ENCODE peak calls at places on chromosome 7, in four cellular contexts. One of them, this sample, is unnamed.

GRCh38 chr7:26626156-26626555 is 238.2 kb downstream of the SKAP2 start:
- DNase-seq in CD8-positive, alpha-beta T cell: no peak
- DNase-seq in T-helper 2 cell: no peak
- DNase-seq in activated T-helper 1 cell treated with Interleukin-2 at 50 U/mL for 16 hours: no peak
- DNase-seq in this sample: no peak

GRCh38 chr7:159019111-159019510 is 125.6 kb downstream of the VIPR2 start:
- DNase-seq in T-helper 2 cell: no peak
- DNase-seq in activated T-helper 1 cell treated with Interleukin-2 at 50 U/mL for 16 hours: no peak
- DNase-seq in CD8-positive, alpha-beta T cell: no peak
- DNase-seq in this sample: no peak

GRCh38 chr7:45229130-45229920 is 71.7 kb downstream of the RAMP3 start:
- DNase-seq in activated T-helper 1 cell treated with Interleukin-2 at 50 U/mL for 16 hours: no peak
- DNase-seq in CD8-positive, alpha-beta T cell: no peak
- DNase-seq in T-helper 2 cell: no peak
- DNase-seq in this sample: no peak

GRCh38 chr7:146004805-146005204 is 111.8 kb upstream of the CNTNAP2 start:
- DNase-seq in activated T-helper 1 cell treated with Interleukin-2 at 50 U/mL for 16 hours: no peak
- DNase-seq in CD8-positive, alpha-beta T cell: no peak
- DNase-seq in T-helper 2 cell: no peak
- DNase-seq in this sample: no peak

GRCh38 chr7:21771906-21772610 is 173.6 kb downstream of the CDCA7L start:
- DNase-seq in T-helper 2 cell: no peak
- DNase-seq in CD8-positive, alpha-beta T cell: no peak
- DNase-seq in activated T-helper 1 cell treated with Interleukin-2 at 50 U/mL for 16 hours: no peak
- DNase-seq in this sample: no peak

GRCh38 chr7:75915416-75916156 is 631 bp downstream of the POR start:
- DNase-seq in T-helper 2 cell: no peak
- DNase-seq in CD8-positive, alpha-beta T cell: peak; percentile 15
- DNase-seq in activated T-helper 1 cell treated with Interleukin-2 at 50 U/mL for 16 hours: peak; percentile 6
- DNase-seq in this sample: no peak

GRCh38 chr7:75762350-75762917 is 9.6 kb downstream of the CCL26 start:
- DNase-seq in T-helper 2 cell: no peak
- DNase-seq in activated T-helper 1 cell treated with Interleukin-2 at 50 U/mL for 16 hours: no peak
- DNase-seq in CD8-positive, alpha-beta T cell: no peak
- DNase-seq in this sample: no peak

GRCh38 chr7:133794490-133794889 is 332.6 kb upstream of the LRGUK start:
- DNase-seq in CD8-positive, alpha-beta T cell: no peak
- DNase-seq in activated T-helper 1 cell treated with Interleukin-2 at 50 U/mL for 16 hours: no peak
- DNase-seq in T-helper 2 cell: no peak
- DNase-seq in this sample: no peak

GRCh38 chr7:42262907-42263466 is 26.0 kb upstream of the GLI3 start:
- DNase-seq in CD8-positive, alpha-beta T cell: no peak
- DNase-seq in activated T-helper 1 cell treated with Interleukin-2 at 50 U/mL for 16 hours: no peak
- DNase-seq in T-helper 2 cell: no peak
- DNase-seq in this sample: no peak

GRCh38 chr7:143331179-143331825 is 15.4 kb downstream of the CLCN1 start:
- DNase-seq in activated T-helper 1 cell treated with Interleukin-2 at 50 U/mL for 16 hours: no peak
- DNase-seq in T-helper 2 cell: no peak
- DNase-seq in CD8-positive, alpha-beta T cell: no peak
- DNase-seq in this sample: peak; percentile 67

GRCh38 chr7:101618207-101618839 is 10.8 kb downstream of the MYL10 start:
- DNase-seq in CD8-positive, alpha-beta T cell: no peak
- DNase-seq in T-helper 2 cell: no peak
- DNase-seq in activated T-helper 1 cell treated with Interleukin-2 at 50 U/mL for 16 hours: no peak
- DNase-seq in this sample: no peak

GRCh38 chr7:127792528-127793342 is 140.7 kb downstream of the SND1 start:
- DNase-seq in CD8-positive, alpha-beta T cell: peak; percentile 12
- DNase-seq in T-helper 2 cell: peak; percentile 1
- DNase-seq in activated T-helper 1 cell treated with Interleukin-2 at 50 U/mL for 16 hours: no peak
- DNase-seq in this sample: no peak

GRCh38 chr7:16753102-16753931 is at the start of gene TSPAN13:
- DNase-seq in CD8-positive, alpha-beta T cell: peak; percentile 34
- DNase-seq in T-helper 2 cell: peak; percentile 45
- DNase-seq in activated T-helper 1 cell treated with Interleukin-2 at 50 U/mL for 16 hours: peak; percentile 10
- DNase-seq in this sample: no peak

GRCh38 chr7:41007351-41007751 is 695.5 kb downstream of the INHBA start:
- DNase-seq in T-helper 2 cell: no peak
- DNase-seq in activated T-helper 1 cell treated with Interleukin-2 at 50 U/mL for 16 hours: no peak
- DNase-seq in CD8-positive, alpha-beta T cell: no peak
- DNase-seq in this sample: no peak

GRCh38 chr7:150937848-150938561 is 40.1 kb downstream of the KCNH2 start:
- DNase-seq in CD8-positive, alpha-beta T cell: peak; percentile 21
- DNase-seq in T-helper 2 cell: no peak
- DNase-seq in activated T-helper 1 cell treated with Interleukin-2 at 50 U/mL for 16 hours: no peak
- DNase-seq in this sample: no peak

GRCh38 chr7:70354409-70355169 is 756.3 kb downstream of the AUTS2 start:
- DNase-seq in CD8-positive, alpha-beta T cell: no peak
- DNase-seq in activated T-helper 1 cell treated with Interleukin-2 at 50 U/mL for 16 hours: no peak
- DNase-seq in T-helper 2 cell: no peak
- DNase-seq in this sample: no peak

GRCh38 chr7:51209426-51209825 is 107.2 kb downstream of the COBL start:
- DNase-seq in CD8-positive, alpha-beta T cell: no peak
- DNase-seq in activated T-helper 1 cell treated with Interleukin-2 at 50 U/mL for 16 hours: no peak
- DNase-seq in T-helper 2 cell: no peak
- DNase-seq in this sample: no peak

GRCh38 chr7:100779359-100779758 is 46.0 kb downstream of the ZAN start:
- DNase-seq in T-helper 2 cell: no peak
- DNase-seq in CD8-positive, alpha-beta T cell: no peak
- DNase-seq in activated T-helper 1 cell treated with Interleukin-2 at 50 U/mL for 16 hours: no peak
- DNase-seq in this sample: no peak

GRCh38 chr7:111753968-111754367 is 191.7 kb upstream of the IMMP2L start:
- DNase-seq in T-helper 2 cell: no peak
- DNase-seq in CD8-positive, alpha-beta T cell: no peak
- DNase-seq in activated T-helper 1 cell treated with Interleukin-2 at 50 U/mL for 16 hours: no peak
- DNase-seq in this sample: no peak

GRCh38 chr7:16926283-16926682 is 44.5 kb upstream of the AGR3 start:
- DNase-seq in T-helper 2 cell: no peak
- DNase-seq in activated T-helper 1 cell treated with Interleukin-2 at 50 U/mL for 16 hours: no peak
- DNase-seq in CD8-positive, alpha-beta T cell: no peak
- DNase-seq in this sample: no peak

GRCh38 chr7:64882341-64883112 is 20.5 kb upstream of the ZNF273 start:
- DNase-seq in activated T-helper 1 cell treated with Interleukin-2 at 50 U/mL for 16 hours: no peak
- DNase-seq in CD8-positive, alpha-beta T cell: peak; percentile 23
- DNase-seq in T-helper 2 cell: no peak
- DNase-seq in this sample: no peak

GRCh38 chr7:137069249-137069963 is 201.0 kb downstream of the CHRM2 start:
- DNase-seq in T-helper 2 cell: no peak
- DNase-seq in activated T-helper 1 cell treated with Interleukin-2 at 50 U/mL for 16 hours: no peak
- DNase-seq in CD8-positive, alpha-beta T cell: no peak
- DNase-seq in this sample: no peak

GRCh38 chr7:36623247-36623646 is 101.0 kb downstream of the AOAH start:
- DNase-seq in CD8-positive, alpha-beta T cell: no peak
- DNase-seq in activated T-helper 1 cell treated with Interleukin-2 at 50 U/mL for 16 hours: no peak
- DNase-seq in T-helper 2 cell: no peak
- DNase-seq in this sample: no peak

GRCh38 chr7:1839701-1840100 is 169.6 kb downstream of the ELFN1 start:
- DNase-seq in activated T-helper 1 cell treated with Interleukin-2 at 50 U/mL for 16 hours: no peak
- DNase-seq in T-helper 2 cell: no peak
- DNase-seq in CD8-positive, alpha-beta T cell: no peak
- DNase-seq in this sample: no peak

GRCh38 chr7:50779427-50779826 is 3.3 kb downstream of the GRB10 start:
- DNase-seq in CD8-positive, alpha-beta T cell: no peak
- DNase-seq in activated T-helper 1 cell treated with Interleukin-2 at 50 U/mL for 16 hours: no peak
- DNase-seq in T-helper 2 cell: no peak
- DNase-seq in this sample: no peak

GRCh38 chr7:15924910-15925309 is 238.4 kb upstream of the MEOX2 start:
- DNase-seq in CD8-positive, alpha-beta T cell: no peak
- DNase-seq in activated T-helper 1 cell treated with Interleukin-2 at 50 U/mL for 16 hours: no peak
- DNase-seq in T-helper 2 cell: no peak
- DNase-seq in this sample: no peak

GRCh38 chr7:156618078-156618790 is 22.3 kb upstream of the RNF32 start:
- DNase-seq in T-helper 2 cell: no peak
- DNase-seq in CD8-positive, alpha-beta T cell: no peak
- DNase-seq in activated T-helper 1 cell treated with Interleukin-2 at 50 U/mL for 16 hours: no peak
- DNase-seq in this sample: no peak

GRCh38 chr7:61111-61510 is 131.3 kb upstream of the FAM20C start:
- DNase-seq in CD8-positive, alpha-beta T cell: no peak
- DNase-seq in activated T-helper 1 cell treated with Interleukin-2 at 50 U/mL for 16 hours: no peak
- DNase-seq in T-helper 2 cell: no peak
- DNase-seq in this sample: no peak

This sample was measured in amniotic stem cell.